ENCODE peak calls at places on chromosomes 11 and 22, in eight cellular contexts. O is breast epithelium, G is right cardiac atrium, T is heart right ventricle, V is caudate nucleus, H is body of pancreas, Z is heart left ventricle, D is IMR-90. C is an unnamed sample.
A peak's percentile ranks its signal among the peaks of the same experiment; 100 is the strongest.

GRCh38 chr22:26484360-26484706 is 656 bp downstream of the SRRD start:
- DNase-seq in D (peak; percentile 31), Z (no peak), O (no peak), V (no peak), G (no peak), H (no peak), T (no peak), C (no peak)

GRCh38 chr11:117279711-117280376 is 11.3 kb upstream of the BACE1-AS start:
- DNase-seq in O (no peak), D (no peak), V (no peak), Z (no peak), G (no peak), T (no peak), H (no peak), C (no peak)

GRCh38 chr11:57873196-57873911 is 111.8 kb downstream of the CTNND1 start:
- DNase-seq in G (no peak), Z (no peak), D (peak; percentile 18), T (no peak), V (no peak), H (no peak), O (no peak), C (no peak)

GRCh38 chr11:79042824-79043223 is 398.0 kb downstream of the TENM4 start:
- DNase-seq in Z (no peak), V (no peak), O (no peak), T (no peak), D (no peak), H (no peak), G (no peak), C (no peak)

GRCh38 chr11:69382131-69383128 is 88.5 kb downstream of the MYEOV start:
- DNase-seq in T (peak; percentile 43), V (no peak), D (no peak), G (peak; percentile 83), H (peak; percentile 34), Z (peak; percentile 57), O (peak; percentile 43), C (no peak)

GRCh38 chr11:104663190-104664140 is 234.8 kb downstream of the CASP12 start:
- DNase-seq in T (no peak), G (no peak), V (no peak), D (peak; percentile 12), O (no peak), H (no peak), Z (no peak), C (no peak)

GRCh38 chr11:43579171-43579918 is 101.2 kb upstream of the HSD17B12 start:
- DNase-seq in V (no peak), T (no peak), G (peak; percentile 61), O (no peak), Z (no peak), H (no peak), D (peak; percentile 42), C (no peak)

GRCh38 chr11:32172771-32173170 is 81.9 kb downstream of the RCN1 start:
- DNase-seq in D (peak; percentile 4), V (peak; percentile 10), T (no peak), G (no peak), H (peak; percentile 3), Z (no peak), O (no peak), C (no peak)

GRCh38 chr11:46254135-46254491 is 23.3 kb upstream of the CREB3L1 start:
- DNase-seq in H (no peak), V (no peak), O (no peak), D (no peak), Z (no peak), G (no peak), T (no peak), C (no peak)

GRCh38 chr22:46779651-46780050 is 17.2 kb downstream of the TBC1D22A start:
- DNase-seq in V (no peak), Z (no peak), H (no peak), O (no peak), T (no peak), D (no peak), G (no peak), C (no peak)

GRCh38 chr11:69912161-69912910 is 93.1 kb upstream of the FGF3 start:
- DNase-seq in D (no peak), T (no peak), O (peak; percentile 51), Z (peak; percentile 24), V (no peak), G (no peak), H (no peak), C (no peak)

GRCh38 chr11:16169946-16170345 is 186.4 kb downstream of the SOX6 start:
- DNase-seq in Z (no peak), D (no peak), H (no peak), G (no peak), O (no peak), T (no peak), V (no peak), C (no peak)

GRCh38 chr22:22431271-22432220 is 77.0 kb downstream of the ZNF280B start:
- DNase-seq in T (peak; percentile 26), O (no peak), D (peak; percentile 34), G (peak; percentile 65), Z (peak; percentile 45), H (peak; percentile 60), V (no peak), C (no peak)

GRCh38 chr22:26429458-26430238 is 588 bp downstream of the ASPHD2 start:
- DNase-seq in O (no peak), Z (no peak), D (no peak), V (no peak), T (no peak), H (no peak), G (no peak), C (no peak)

GRCh38 chr22:45731041-45731797 is 59.6 kb downstream of the ATXN10 start:
- DNase-seq in O (no peak), G (no peak), D (peak; percentile 65), T (no peak), H (no peak), Z (no peak), V (no peak), C (no peak)

GRCh38 chr11:126790550-126790981 is 210.0 kb downstream of the KIRREL3 start:
- DNase-seq in G (no peak), T (no peak), V (peak; percentile 48), Z (no peak), D (peak; percentile 98), H (no peak), O (no peak), C (no peak)

GRCh38 chr11:116193321-116194114 is 579.3 kb downstream of the BUD13 start:
- DNase-seq in V (no peak), D (peak; percentile 62), G (peak; percentile 66), Z (peak; percentile 40), T (no peak), O (peak; percentile 59), H (peak; percentile 65), C (no peak)

GRCh38 chr11:22192642-22193347 is at the start of gene ANO5:
- DNase-seq in V (peak; percentile 53), T (peak; percentile 78), D (no peak), H (peak; percentile 85), Z (peak; percentile 86), G (peak; percentile 90), O (peak; percentile 56), C (no peak)

GRCh38 chr11:57499413-57499982 is 16.0 kb downstream of the SLC43A1 start:
- DNase-seq in O (peak; percentile 87), G (peak; percentile 100), D (peak; percentile 82), Z (peak; percentile 98), T (peak; percentile 99), H (peak; percentile 97), V (peak; percentile 87), C (peak; percentile 36)

GRCh38 chr22:27670701-27671412 is 130.7 kb downstream of the MN1 start:
- DNase-seq in V (no peak), D (no peak), O (no peak), T (peak; percentile 71), H (peak; percentile 81), G (peak; percentile 90), Z (peak; percentile 83), C (no peak)

GRCh38 chr11:82523141-82523540 is 210.5 kb downstream of the FAM181B start:
- DNase-seq in Z (no peak), O (no peak), D (no peak), V (no peak), T (no peak), G (peak; percentile 39), H (peak; percentile 14), C (no peak)

GRCh38 chr11:119195680-119196079 is 10.4 kb downstream of the NHERF4 start:
- DNase-seq in T (no peak), Z (no peak), H (peak; percentile 43), G (peak; percentile 75), V (no peak), O (no peak), D (peak; percentile 58), C (no peak)

GRCh38 chr11:20909995-20910726 is 240.8 kb downstream of the NELL1 start:
- DNase-seq in H (no peak), Z (no peak), G (no peak), V (no peak), T (no peak), D (no peak), O (no peak), C (no peak)

GRCh38 chr22:23580586-23581251 is 629 bp upstream of the IGLL1 start:
- DNase-seq in G (no peak), H (no peak), O (no peak), D (no peak), Z (no peak), V (no peak), T (no peak), C (no peak)

GRCh38 chr11:69501891-69502860 is 20.7 kb downstream of the LINC01488 start:
- DNase-seq in H (no peak), T (no peak), D (no peak), Z (no peak), G (peak; percentile 41), V (no peak), O (no peak), C (no peak)

GRCh38 chr22:36373258-36373579 is 14.5 kb downstream of the MYH9 start:
- DNase-seq in V (no peak), T (no peak), Z (peak; percentile 65), O (peak; percentile 82), H (peak; percentile 67), D (peak; percentile 9), G (peak; percentile 79), C (no peak)
- H3K27ac ChIP-seq in V (no peak overlapping the region), T (peak overlapping the region; percentile 88), Z (peak overlapping the region; percentile 85), O (peak overlapping the region; percentile 92), H (peak overlapping the region; percentile 88), D (peak overlapping the region; percentile 58), G (peak overlapping the region; percentile 66), C (peak overlapping the region; percentile 85)

GRCh38 chr22:43110444-43110926 is at the start of gene BIK:
- DNase-seq in D (no peak), V (no peak), Z (peak; percentile 52), G (peak; percentile 65), H (peak; percentile 66), O (peak; percentile 56), T (peak; percentile 38), C (no peak)
- H3K27ac ChIP-seq in D (no peak within 1 kb of the TSS), V (no peak within 1 kb of the TSS), Z (no peak within 1 kb of the TSS), G (no peak within 1 kb of the TSS), H (peak within 1 kb of the TSS; percentile 41), O (peak within 1 kb of the TSS; percentile 76), T (no peak within 1 kb of the TSS), C (peak within 1 kb of the TSS; percentile 72)

DNA sequence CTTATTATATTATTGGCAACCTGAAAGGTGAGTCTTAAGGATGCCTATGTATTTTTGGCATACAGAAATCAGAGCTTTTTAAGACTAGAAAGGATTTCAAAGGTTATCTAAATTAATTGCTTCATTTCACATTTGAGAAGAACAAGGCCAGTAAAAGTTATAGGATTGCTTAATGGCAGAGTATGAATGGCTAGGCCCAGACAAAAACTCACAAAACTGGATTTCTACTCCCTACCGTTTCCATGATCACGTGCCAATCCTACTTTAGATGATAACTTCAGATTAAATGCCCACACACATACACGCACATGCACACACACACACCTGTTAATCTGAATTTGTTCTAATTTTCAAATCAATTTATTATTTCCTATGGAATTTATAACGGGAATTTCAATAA is 1.8 kb upstream of the PDE3B start:
- DNase-seq in O (no peak), Z (no peak), D (no peak), H (no peak), T (no peak), V (no peak), G (no peak), C (no peak)
- H3K27ac ChIP-seq in O (no peak overlapping the region), Z (no peak overlapping the region), D (no peak overlapping the region), H (no peak overlapping the region), T (no peak overlapping the region), V (no peak overlapping the region), G (no peak overlapping the region), C (no peak overlapping the region)

GRCh38 chr22:37100589-37101127 is 8.9 kb downstream of the TMPRSS6 start:
- DNase-seq in Z (no peak), O (no peak), D (no peak), G (no peak), H (no peak), T (no peak), V (no peak), C (no peak)
- H3K27ac ChIP-seq in Z (no peak overlapping the region), O (no peak overlapping the region), D (no peak overlapping the region), G (no peak overlapping the region), H (no peak overlapping the region), T (no peak overlapping the region), V (no peak overlapping the region), C (no peak overlapping the region)

C was measured in esophagus squamous epithelium.